ENCODE peak calls at places on chromosomes 4 and X, in six cellular contexts. V, W, P, O, H and E are unnamed samples.
A peak's percentile ranks its signal among the peaks of the same experiment; 100 is the strongest.

GRCh38 chrX:94545722-94546121 is 871.7 kb downstream of the FAM133A start:
- DNase-seq in V (no peak), O (no peak), P (no peak), H (no peak), W (no peak), E (no peak)

GRCh38 chr4:39495446-39496208 is 31.6 kb downstream of the UGDH start:
- DNase-seq in P (no peak), H (no peak), V (no peak), W (no peak), O (no peak), E (peak; percentile 67)

GRCh38 chrX:43644124-43644701 is 11.9 kb upstream of the MAOA start:
- DNase-seq in W (peak; percentile 19), H (no peak), V (no peak), P (no peak), O (no peak), E (no peak)

GRCh38 chrX:12372111-12372510 is 233.8 kb downstream of the FRMPD4 start:
- DNase-seq in W (no peak), P (no peak), O (no peak), V (no peak), H (no peak), E (no peak)

GRCh38 chr4:3342182-3342854 is 49.5 kb downstream of the RGS12 start:
- DNase-seq in O (no peak), P (no peak), H (no peak), V (no peak), W (peak; percentile 14), E (no peak)

GRCh38 chrX:47217121-47217851 is 1.2 kb upstream of the CDK16 start:
- DNase-seq in P (peak; percentile 40), O (no peak), H (peak; percentile 50), W (peak; percentile 14), V (no peak), E (no peak)

GRCh38 chr4:163167333-163167626 is 590 bp upstream of the NAF1 start:
- DNase-seq in V (no peak), H (no peak), O (no peak), P (no peak), W (no peak), E (no peak)

GRCh38 chrX:69277961-69278795 is 112.9 kb upstream of the PJA1 start:
- DNase-seq in W (no peak), O (no peak), P (no peak), H (no peak), V (no peak), E (no peak)

GRCh38 chr4:111991797-111992196 is 153.5 kb upstream of the FAM241A start:
- DNase-seq in H (no peak), P (no peak), W (peak; percentile 11), O (no peak), V (no peak), E (no peak)

GRCh38 chrX:135481696-135482179 is 38.7 kb upstream of the INTS6L start:
- DNase-seq in O (no peak), P (no peak), H (no peak), W (no peak), V (no peak), E (peak; percentile 92)

GRCh38 chr4:77695769-77696168 is 90.1 kb downstream of the CXCL13 start:
- DNase-seq in P (no peak), W (peak; percentile 50), H (no peak), V (no peak), O (no peak), E (no peak)

GRCh38 chr4:79996950-79997349 is 76.1 kb downstream of the ANTXR2 start:
- DNase-seq in W (no peak), O (no peak), P (no peak), V (no peak), H (no peak), E (no peak)

DNA sequence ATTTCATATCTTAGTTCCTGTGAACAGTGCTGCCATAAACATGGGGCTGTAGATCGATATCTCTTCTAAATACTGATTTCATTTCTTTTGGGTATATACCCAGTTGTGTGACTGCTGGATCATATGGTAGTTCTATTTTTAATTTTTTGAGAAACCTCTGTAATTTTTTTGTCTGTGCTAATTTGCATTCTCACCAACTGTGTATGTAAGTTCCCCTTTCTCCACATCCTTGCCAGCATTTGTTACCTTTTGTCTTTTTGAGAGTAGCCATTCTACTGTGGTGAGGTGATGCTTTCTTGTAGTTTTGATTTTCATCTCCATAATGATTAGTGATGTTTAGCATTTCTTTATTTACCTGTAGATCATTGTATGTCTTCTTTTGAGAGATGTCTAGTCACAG is 2086.5 kb upstream of the TENM3 start:
- DNase-seq in W (no peak), H (no peak), V (no peak), O (no peak), P (no peak), E (no peak)
- TF ChIP-seq CTCF in W (no peak), H (no peak), V (no peak), O (no peak), P (no peak), E (no peak)

DNA sequence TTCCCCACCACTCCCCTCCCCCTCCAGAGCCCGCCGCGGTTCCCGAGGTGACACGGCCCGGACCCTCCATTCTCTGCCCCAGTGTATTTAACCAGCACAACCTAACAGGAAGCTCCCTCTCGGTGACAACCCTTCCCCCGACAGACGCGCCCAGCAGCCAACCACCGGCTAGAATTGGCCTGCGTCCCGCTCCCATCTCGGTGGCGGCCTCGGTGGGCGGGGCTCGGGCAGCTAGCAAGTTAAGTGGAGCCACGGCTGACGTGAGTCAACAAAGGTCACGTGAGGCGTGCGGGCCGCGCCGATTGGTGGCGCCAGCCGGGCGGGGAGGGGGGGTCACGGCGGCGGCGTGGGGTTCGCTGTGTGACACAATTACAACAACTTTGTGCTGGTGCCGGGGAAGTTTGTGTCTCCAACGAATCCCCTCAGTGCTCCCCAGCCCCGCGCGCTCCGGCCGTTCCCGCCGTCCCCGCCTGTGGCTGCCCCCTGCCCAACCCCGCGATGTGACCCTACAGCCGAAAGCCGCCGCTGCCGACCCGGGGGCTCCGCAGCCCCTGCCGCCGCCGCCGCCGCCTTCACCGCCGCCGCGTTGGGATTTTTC is at the start of gene KDM6A:
- DNase-seq in W (peak; percentile 94), V (peak; percentile 98), H (peak; percentile 97), O (peak; percentile 97), P (peak; percentile 99), E (peak; percentile 86)
- H3K4me3 ChIP-seq in W (peak within 1 kb of the TSS; percentile 79), V (peak within 1 kb of the TSS; percentile 81), H (peak within 1 kb of the TSS; percentile 70), O (peak within 1 kb of the TSS; percentile 71), P (peak within 1 kb of the TSS; percentile 88), E (peak within 1 kb of the TSS; percentile 83)

GRCh38 chr4:141077611-141078225 is 55.6 kb downstream of the RNF150 start:
- DNase-seq in P (no peak), V (no peak), H (no peak), W (no peak), O (no peak), E (no peak)
- TF ChIP-seq CTCF in P (no peak), V (no peak), H (no peak), W (no peak), O (no peak), E (no peak)

GRCh38 chrX:106802063-106802387 is 448 bp upstream of the TBC1D8B start:
- DNase-seq in V (no peak), W (peak; percentile 11), P (no peak), O (no peak), H (no peak), E (no peak)
- H3K4me3 ChIP-seq in V (peak overlapping the region; percentile 60), W (peak overlapping the region; percentile 79), P (peak overlapping the region; percentile 72), O (peak overlapping the region; percentile 59), H (peak overlapping the region; percentile 63), E (peak overlapping the region; percentile 75)

GRCh38 chr4:100929135-100929534 is 411.3 kb upstream of the EMCN start:
- DNase-seq in O (peak; percentile 86), V (no peak), W (no peak), H (no peak), P (no peak), E (peak; percentile 49)
- TF ChIP-seq CTCF in O (no peak), V (no peak), W (no peak), H (no peak), P (no peak), E (no peak)